ENCODE peak calls at places on chromosome 5, in seven cellular contexts. J, O, M, Z, Q, D and U are unnamed samples.

GRCh38 chr5:1110930-1111726 is 735 bp downstream of the SLC12A7 start:
- DNase-seq in D (no peak), Z (no peak), Q (peak; percentile 51), O (peak; percentile 74), M (no peak), J (peak; percentile 22), U (no peak)

GRCh38 chr5:139775872-139776271 is 19.7 kb upstream of the PSD2 start:
- DNase-seq in J (no peak), O (no peak), D (no peak), M (no peak), Z (no peak), Q (no peak), U (no peak)

GRCh38 chr5:83741571-83741970 is 20.9 kb upstream of the HAPLN1 start:
- DNase-seq in J (no peak), D (no peak), O (no peak), Q (no peak), M (no peak), Z (no peak), U (no peak)

GRCh38 chr5:122507581-122507980 is 195.5 kb downstream of the SNCAIP start:
- DNase-seq in O (no peak), Z (no peak), Q (no peak), J (no peak), M (no peak), D (peak; percentile 13), U (no peak)

GRCh38 chr5:96335873-96336272 is 97.2 kb downstream of the PCSK1 start:
- DNase-seq in O (no peak), Q (no peak), M (no peak), Z (no peak), D (no peak), J (peak; percentile 11), U (no peak)

GRCh38 chr5:131795128-131795719 is 1.6 kb downstream of the FNIP1 start:
- DNase-seq in D (no peak), J (no peak), Q (no peak), M (no peak), Z (no peak), O (no peak), U (no peak)

GRCh38 chr5:111364992-111365391 is 140.8 kb downstream of the CAMK4 start:
- DNase-seq in J (no peak), Z (no peak), M (no peak), D (no peak), O (peak; percentile 60), Q (no peak), U (no peak)

GRCh38 chr5:169050146-169050571 is 250.8 kb downstream of the SLIT3 start:
- DNase-seq in M (no peak), Q (no peak), D (no peak), Z (no peak), J (peak; percentile 7), O (no peak), U (no peak)

GRCh38 chr5:171607863-171608262 is 177.8 kb upstream of the SMIM23 start:
- DNase-seq in M (no peak), D (no peak), Q (no peak), O (no peak), Z (no peak), J (no peak), U (no peak)

GRCh38 chr5:82405618-82406199 is 127.6 kb upstream of the RPS23 start:
- DNase-seq in J (no peak), Z (no peak), O (no peak), Q (no peak), M (no peak), D (no peak), U (no peak)

GRCh38 chr5:56845277-56845676 is 29.9 kb downstream of the MAP3K1 start:
- DNase-seq in Q (no peak), J (no peak), M (no peak), D (no peak), O (no peak), Z (no peak), U (no peak)

GRCh38 chr5:177484902-177485549 is 11.6 kb upstream of the DBN1 start:
- DNase-seq in O (no peak), Z (no peak), Q (no peak), J (no peak), D (no peak), M (no peak), U (no peak)

GRCh38 chr5:94690778-94691177 is 72.3 kb downstream of the SLF1 start:
- DNase-seq in Z (no peak), M (no peak), D (no peak), Q (no peak), O (no peak), J (no peak), U (no peak)

GRCh38 chr5:119275873-119276214 is 80.0 kb upstream of the TNFAIP8 start:
- DNase-seq in M (no peak), J (no peak), Q (no peak), D (no peak), O (no peak), Z (no peak), U (no peak)

GRCh38 chr5:53782620-53783019 is 222.2 kb downstream of the NDUFS4 start:
- DNase-seq in D (no peak), O (peak; percentile 22), J (no peak), Z (no peak), M (no peak), Q (no peak), U (no peak)

GRCh38 chr5:172426086-172426485 is 28.2 kb downstream of the SH3PXD2B start:
- DNase-seq in O (no peak), Z (no peak), M (no peak), D (no peak), J (no peak), Q (no peak), U (no peak)

GRCh38 chr5:52392321-52392720 is 395.4 kb upstream of the ITGA1 start:
- DNase-seq in Q (no peak), J (no peak), O (no peak), Z (no peak), M (no peak), D (no peak), U (no peak)

GRCh38 chr5:158992104-158992740 is 107.5 kb downstream of the EBF1 start:
- DNase-seq in M (no peak), Z (no peak), J (no peak), Q (no peak), O (no peak), D (no peak), U (no peak)

GRCh38 chr5:32574540-32575175 is 10.7 kb upstream of the SUB1 start:
- DNase-seq in O (no peak), J (peak; percentile 36), D (no peak), M (no peak), Z (no peak), Q (no peak), U (no peak)

GRCh38 chr5:61866930-61867329 is 439.1 kb upstream of the KIF2A start:
- DNase-seq in Q (no peak), M (no peak), D (peak; percentile 12), Z (no peak), O (no peak), J (peak; percentile 23), U (no peak)

DNA sequence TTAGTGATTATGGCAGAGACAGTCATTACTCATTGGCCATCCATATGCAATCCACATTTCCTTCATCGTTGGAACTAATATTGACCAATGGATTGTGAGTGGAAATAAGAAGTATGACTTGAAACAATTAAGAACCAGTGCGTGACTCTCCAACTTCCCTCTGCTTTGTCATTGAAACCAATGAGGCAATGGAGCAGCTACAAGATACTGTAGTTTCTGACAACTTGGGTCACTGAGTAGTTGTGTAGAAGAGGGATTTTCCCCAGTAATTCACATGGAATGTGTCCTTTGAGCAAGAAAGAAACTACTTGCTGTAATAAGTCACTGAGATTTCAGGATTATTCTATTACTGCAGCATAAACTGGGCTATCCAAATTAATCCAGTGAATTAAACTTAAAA is 785.3 kb upstream of the RIOK2 start:
- DNase-seq in M (no peak), Q (no peak), Z (no peak), J (no peak), O (no peak), D (no peak), U (no peak)
- H3K4me1 ChIP-seq in M (no peaks in the 10 kb centered on the region), Q (no peaks in the 10 kb centered on the region), Z (no peaks in the 10 kb centered on the region), J (no peaks in the 10 kb centered on the region), O (no peaks in the 10 kb centered on the region), D (no peaks in the 10 kb centered on the region), U (no peaks in the 10 kb centered on the region)

DNA sequence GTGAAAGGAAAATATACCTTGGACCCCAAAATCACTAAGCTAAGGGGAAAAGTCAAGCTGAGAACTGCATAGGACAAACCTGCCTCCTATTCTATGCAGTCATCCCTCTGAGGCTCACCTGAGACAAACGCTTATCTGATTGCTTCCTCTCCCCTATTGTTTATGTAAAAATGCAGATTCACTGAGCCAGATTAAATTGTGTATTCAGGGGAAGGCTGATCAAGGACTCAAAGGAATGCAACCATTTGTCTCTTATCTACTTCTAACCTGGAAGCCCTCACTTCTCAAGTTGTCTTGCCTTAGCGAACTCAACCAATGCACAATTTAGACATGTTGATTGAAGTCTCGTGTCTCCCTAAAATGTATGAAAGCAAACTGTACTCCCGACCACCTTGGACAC is 13.3 kb downstream of the SPARC start:
- DNase-seq in O (no peak), D (no peak), J (no peak), Z (no peak), Q (no peak), M (no peak), U (no peak)
- H3K4me1 ChIP-seq in O (peaks cover 28% of the 10 kb centered on the region), D (peaks cover 21% of the 10 kb centered on the region), J (peaks cover 30% of the 10 kb centered on the region), Z (no peaks in the 10 kb centered on the region), Q (peaks cover 78% of the 10 kb centered on the region), M (peaks cover 100% of the 10 kb centered on the region), U (peaks cover 13% of the 10 kb centered on the region)

DNA sequence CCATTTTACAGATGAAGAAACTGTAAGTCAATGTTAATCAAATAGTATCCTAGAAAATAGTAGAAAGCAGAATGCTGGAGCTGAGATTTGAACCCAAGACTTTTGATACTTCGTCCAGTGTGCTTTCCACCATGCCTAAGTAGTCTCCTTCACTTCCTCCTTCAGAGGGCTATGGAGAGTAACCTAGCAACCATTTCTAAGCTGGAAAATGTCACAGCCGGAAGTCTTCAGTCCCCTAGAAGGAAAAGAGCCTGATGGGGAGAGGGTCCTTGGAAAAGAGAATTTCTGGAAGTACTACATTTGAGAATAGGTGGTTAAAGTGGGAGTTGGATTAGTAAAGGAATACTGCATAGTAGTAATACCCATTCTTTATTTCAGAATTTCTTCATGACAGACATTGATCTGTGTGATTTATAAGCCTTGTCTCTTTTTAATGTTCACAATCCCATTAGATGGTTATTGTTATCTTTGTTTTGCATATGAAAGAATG is 32.7 kb downstream of the PCDHAC2 start:
- DNase-seq in Q (no peak), Z (no peak), D (no peak), O (peak; percentile 11), M (no peak), J (no peak), U (no peak)
- H3K4me1 ChIP-seq in Q (no peaks in the 10 kb centered on the region), Z (no peaks in the 10 kb centered on the region), D (peaks cover 37% of the 10 kb centered on the region), O (peaks cover 50% of the 10 kb centered on the region), M (peaks cover 7% of the 10 kb centered on the region), J (peaks cover 42% of the 10 kb centered on the region), U (peaks cover 5% of the 10 kb centered on the region)

GRCh38 chr5:141603912-141604311 is 14.9 kb downstream of the DIAPH1 start:
- DNase-seq in Z (no peak), D (no peak), M (no peak), O (no peak), J (no peak), Q (no peak), U (no peak)

GRCh38 chr5:141597394-141597793 is 21.4 kb downstream of the DIAPH1 start:
- DNase-seq in Q (no peak), M (no peak), D (no peak), O (no peak), Z (no peak), J (no peak), U (no peak)

GRCh38 chr5:141596867-141597266 is 21.9 kb downstream of the DIAPH1 start:
- DNase-seq in M (no peak), O (no peak), D (no peak), Z (no peak), Q (no peak), J (no peak), U (no peak)

GRCh38 chr5:141597814-141598213 is 21.0 kb downstream of the DIAPH1 start:
- DNase-seq in O (no peak), Q (no peak), J (no peak), Z (no peak), M (no peak), D (no peak), U (no peak)

GRCh38 chr5:141598389-141599360 is 20.1 kb downstream of the DIAPH1 start:
- DNase-seq in D (no peak), J (no peak), M (no peak), Z (no peak), Q (no peak), O (no peak), U (no peak)
- H3K4me1 ChIP-seq in D (peaks cover 6% of the 10 kb centered on the region), J (peaks cover 15% of the 10 kb centered on the region), M (peaks cover 37% of the 10 kb centered on the region), Z (peaks cover 69% of the 10 kb centered on the region), Q (peaks cover under 1% of the 10 kb centered on the region), O (peaks cover 7% of the 10 kb centered on the region), U (peaks cover 42% of the 10 kb centered on the region)